ENCODE peak calls at places on chromosomes 5 and 9, in four cellular contexts. C, G, T and Y are unnamed samples.

GRCh38 chr5:168874713-168875380 is 295.7 kb upstream of the PANK3 start:
- DNase-seq in C (no peak), G (no peak), T (no peak), Y (no peak)

GRCh38 chr5:136056771-136057335 is 28.1 kb downstream of the TGFBI start:
- DNase-seq in C (no peak), G (no peak), T (no peak), Y (no peak)

GRCh38 chr5:86797677-86798076 is 179.9 kb downstream of the COX7C start:
- DNase-seq in C (no peak), G (no peak), T (no peak), Y (no peak)

GRCh38 chr5:84379749-84380148 is 4.9 kb downstream of the EDIL3 start:
- DNase-seq in C (no peak), G (no peak), T (no peak), Y (no peak)

GRCh38 chr9:28688172-28688571 is 1114.9 kb upstream of the C9orf72 start:
- DNase-seq in C (no peak), G (no peak), T (no peak), Y (no peak)

GRCh38 chr5:15722305-15722704 is 222.3 kb downstream of the FBXL7 start:
- DNase-seq in C (no peak), G (no peak), T (no peak), Y (no peak)

GRCh38 chr5:151068571-151069197 is 12.2 kb downstream of the TNIP1 start:
- DNase-seq in C (no peak), G (peak), T (no peak), Y (no peak)

GRCh38 chr5:43702815-43703214 is 99.8 kb downstream of the NNT start:
- DNase-seq in C (no peak), G (no peak), T (no peak), Y (no peak)

GRCh38 chr5:132321109-132321721 is 27.0 kb downstream of the SLC22A4 start:
- DNase-seq in C (no peak), G (no peak), T (no peak), Y (no peak)

GRCh38 chr5:66947458-66947857 is 249.1 kb downstream of the CD180 start:
- DNase-seq in C (no peak), G (no peak), T (no peak), Y (no peak)

GRCh38 chr9:98225015-98225442 is 30.4 kb downstream of the TBC1D2 start:
- DNase-seq in C (no peak), G (no peak), T (no peak), Y (no peak)